ENCODE peak calls at places on chromosomes 5 and 9, in nine cellular contexts. L is left lung, D is ovary, O is heart right ventricle, W is mammary epithelial cell, C is BE2C, E is ascending aorta, Z is IMR-90, S is HFF-Myc. G is an unnamed sample.

GRCh38 chr5:152405145-152405544 is at the start of gene NMUR2:
- DNase-seq in L (no peak), D (no peak), O (no peak), W (no peak), C (peak; percentile 29), E (no peak), Z (no peak), S (no peak), G (peak; percentile 18)

GRCh38 chr5:97554992-97555981 is 372.2 kb upstream of the RIOK2 start:
- DNase-seq in L (no peak), D (no peak), O (no peak), W (peak; percentile 40), C (no peak), E (no peak), Z (peak; percentile 80), S (no peak), G (no peak)

GRCh38 chr5:109788596-109788995 is 98.9 kb downstream of the MAN2A1 start:
- DNase-seq in L (no peak), D (no peak), O (no peak), W (no peak), C (no peak), E (no peak), Z (no peak), S (no peak), G (no peak)

GRCh38 chr9:76629205-76629990 is 134.8 kb upstream of the PCA3 start:
- DNase-seq in L (no peak), D (no peak), O (no peak), W (no peak), C (no peak), E (no peak), Z (no peak), S (no peak), G (peak; percentile 59)

GRCh38 chr9:136171801-136172411 is 33.0 kb downstream of the LHX3 start:
- DNase-seq in L (no peak), D (no peak), O (no peak), W (no peak), C (no peak), E (no peak), Z (no peak), S (no peak), G (no peak)

GRCh38 chr5:90747175-90747574 is 188.6 kb downstream of the ADGRV1 start:
- DNase-seq in L (no peak), D (no peak), O (no peak), W (peak; percentile 46), C (no peak), E (no peak), Z (no peak), S (no peak), G (no peak)

GRCh38 chr5:79025054-79025465 is 40.0 kb upstream of the ARSB start:
- DNase-seq in L (peak; percentile 57), D (peak; percentile 52), O (peak; percentile 59), W (peak; percentile 30), C (peak; percentile 72), E (no peak), Z (peak; percentile 72), S (peak; percentile 22), G (peak; percentile 32)

GRCh38 chr5:111962906-111963305 is 205.9 kb upstream of the NREP start:
- DNase-seq in L (no peak), D (no peak), O (no peak), W (no peak), C (no peak), E (no peak), Z (no peak), S (no peak), G (no peak)

GRCh38 chr5:180820788-180821321 is 18.2 kb upstream of the MGAT1 start:
- DNase-seq in L (no peak), D (no peak), O (no peak), W (no peak), C (no peak), E (no peak), Z (peak; percentile 22), S (no peak), G (no peak)

GRCh38 chr5:76270214-76270613 is 132.9 kb upstream of the IQGAP2 start:
- DNase-seq in L (no peak), D (no peak), O (no peak), W (peak; percentile 81), C (no peak), E (no peak), Z (peak; percentile 4), S (no peak), G (no peak)

GRCh38 chr5:68499952-68500351 is 284.4 kb downstream of the PIK3R1 start:
- DNase-seq in L (no peak), D (no peak), O (no peak), W (no peak), C (no peak), E (no peak), Z (peak; percentile 81), S (no peak), G (no peak)

GRCh38 chr5:122723606-122724352 is 51.1 kb upstream of the SNX2 start:
- DNase-seq in L (no peak), D (no peak), O (no peak), W (peak; percentile 86), C (no peak), E (no peak), Z (peak; percentile 89), S (peak; percentile 81), G (no peak)

GRCh38 chr5:78634634-78635033 is 13.9 kb downstream of the LHFPL2 start:
- DNase-seq in L (no peak), D (no peak), O (no peak), W (no peak), C (no peak), E (no peak), Z (no peak), S (no peak), G (no peak)

GRCh38 chr5:93587919-93588585 is 5.0 kb downstream of the NR2F1 start:
- DNase-seq in L (no peak), D (no peak), O (no peak), W (no peak), C (no peak), E (no peak), Z (no peak), S (no peak), G (no peak)

GRCh38 chr5:135030123-135030517 is 3.9 kb downstream of the PITX1 start:
- DNase-seq in L (no peak), D (no peak), O (no peak), W (no peak), C (no peak), E (no peak), Z (no peak), S (no peak), G (no peak)

GRCh38 chr5:135030691-135031145 is 3.3 kb downstream of the PITX1 start:
- DNase-seq in L (no peak), D (no peak), O (no peak), W (no peak), C (no peak), E (no peak), Z (no peak), S (no peak), G (no peak)

GRCh38 chr5:135032613-135033025 is 1.4 kb downstream of the PITX1 start:
- DNase-seq in L (no peak), D (no peak), O (no peak), W (no peak), C (no peak), E (no peak), Z (no peak), S (no peak), G (no peak)

GRCh38 chr5:135031813-135032612 is 2.0 kb downstream of the PITX1 start:
- DNase-seq in L (no peak), D (no peak), O (no peak), W (no peak), C (no peak), E (no peak), Z (no peak), S (no peak), G (no peak)

DNA sequence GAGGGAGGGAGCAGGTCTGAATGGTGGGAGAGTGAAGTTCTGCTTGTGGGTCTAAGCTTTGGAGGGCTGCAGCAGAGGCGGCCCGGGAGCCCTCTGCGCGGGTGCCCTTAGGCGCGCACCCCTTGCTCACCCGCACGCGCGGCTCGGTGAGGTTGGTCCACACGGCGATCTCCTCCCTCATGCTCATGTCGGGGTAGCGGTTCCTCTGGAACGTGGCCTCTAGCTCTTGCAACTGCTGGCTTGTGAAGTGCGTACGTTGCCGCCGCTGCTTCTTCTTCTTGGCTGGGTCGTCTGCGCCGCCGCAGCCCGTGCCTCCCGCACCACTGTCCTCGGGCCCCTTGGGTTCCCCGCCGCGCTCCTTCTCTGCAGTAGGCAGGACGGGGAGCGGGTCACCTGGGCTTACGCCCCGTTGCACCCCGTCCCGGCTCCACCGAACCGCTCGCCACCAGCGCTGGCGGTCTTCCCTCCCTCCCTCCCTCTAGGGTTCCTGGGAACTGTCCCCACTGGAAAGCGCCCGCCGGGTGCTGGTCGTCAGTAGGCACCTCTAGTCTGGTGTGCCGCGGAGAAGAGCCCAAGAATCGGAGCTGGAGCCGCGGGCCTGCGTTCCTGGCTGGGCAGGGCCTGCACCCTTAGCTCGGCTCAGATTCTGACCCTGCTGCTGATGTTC is 2.7 kb downstream of the PITX1 start:
- DNase-seq in L (no peak), D (no peak), O (no peak), W (no peak), C (no peak), E (no peak), Z (peak; percentile 18), S (no peak), G (no peak)
- H3K4me3 ChIP-seq in L (peak overlapping the region; percentile 22), D (no peak overlapping the region), O (peak overlapping the region; percentile 37), W (peak overlapping the region; percentile 15), C (no peak overlapping the region), E (peak overlapping the region; percentile 38), Z (peak overlapping the region; percentile 60), S (peak overlapping the region; percentile 95), G (no peak overlapping the region)

DNA sequence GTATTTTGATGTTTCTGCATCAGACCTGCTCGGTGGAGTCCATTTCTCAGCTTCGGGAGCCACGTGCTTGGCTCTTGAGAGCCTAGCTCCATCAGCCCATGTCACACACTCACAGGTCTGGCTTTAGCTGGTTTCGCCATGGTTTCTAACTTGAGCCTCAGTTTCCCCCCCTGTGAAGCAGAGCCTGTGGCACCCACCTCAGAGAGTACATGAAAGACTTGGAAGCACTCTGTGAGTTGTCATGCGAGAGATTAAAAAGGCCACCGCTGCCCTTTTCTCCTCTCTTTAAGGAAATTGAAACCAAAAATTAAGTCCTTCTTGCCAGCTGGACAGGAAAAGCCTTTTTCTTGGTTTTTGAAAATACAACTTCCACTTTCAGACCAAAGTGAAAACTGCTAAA is 8.8 kb downstream of the TENT4A start:
- DNase-seq in L (no peak), D (peak; percentile 13), O (no peak), W (no peak), C (no peak), E (no peak), Z (peak; percentile 23), S (no peak), G (no peak)
- H3K4me3 ChIP-seq in L (peak overlapping the region; percentile 11), D (no peak overlapping the region), O (peak overlapping the region; percentile 44), W (peak overlapping the region; percentile 22), C (no peak overlapping the region), E (peak overlapping the region; percentile 29), Z (peak overlapping the region; percentile 3), S (peak overlapping the region; percentile 34), G (no peak overlapping the region)

DNA sequence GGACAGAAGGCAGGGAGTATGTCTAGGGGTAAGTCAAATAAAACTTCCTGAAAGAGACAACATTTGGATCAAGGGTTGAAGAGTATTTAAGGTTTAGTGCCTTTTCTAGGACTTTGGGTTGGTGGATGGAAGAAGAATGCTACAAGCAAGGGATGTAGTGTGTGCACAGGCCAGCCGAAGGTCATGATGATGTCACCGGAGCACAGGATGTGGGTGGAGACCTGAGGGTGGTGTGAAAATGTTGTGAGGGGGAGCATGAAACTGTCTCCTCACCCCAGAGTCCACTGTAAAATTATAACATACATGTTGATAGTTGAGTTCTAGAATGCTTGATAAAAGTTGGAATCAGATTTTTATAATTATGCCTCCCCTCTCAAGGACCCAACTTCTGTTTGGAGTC is 553.3 kb upstream of the SGCD start:
- DNase-seq in L (no peak), D (no peak), O (no peak), W (no peak), C (no peak), E (no peak), Z (no peak), S (no peak), G (no peak)
- H3K4me3 ChIP-seq in L (no peak overlapping the region), D (no peak overlapping the region), O (no peak overlapping the region), W (no peak overlapping the region), C (no peak overlapping the region), E (no peak overlapping the region), Z (no peak overlapping the region), S (no peak overlapping the region), G (no peak overlapping the region)

GRCh38 chr9:98432960-98433359 is 177.5 kb upstream of the TBC1D2 start:
- DNase-seq in L (no peak), D (no peak), O (no peak), W (no peak), C (no peak), E (no peak), Z (no peak), S (no peak), G (no peak)
- H3K4me3 ChIP-seq in L (no peak overlapping the region), D (no peak overlapping the region), O (no peak overlapping the region), W (no peak overlapping the region), C (no peak overlapping the region), E (no peak overlapping the region), Z (no peak overlapping the region), S (no peak overlapping the region), G (no peak overlapping the region)